ENCODE peak calls at places on chromosomes 5 and 9, in nine cellular contexts. C is NCI-H774; D is GM23248; P is activated gamma-delta T cell; K is NCI-H146; I is mammary epithelial cell; V is stimulated activated CD8-positive, alpha-beta memory T cell treated with anti-CD3 and anti-CD28 coated beads, Interleukin-4, amount 100 ng/mL, for 1 hour; E is naive B cell; N is NCI-H1694. X is an unnamed sample.
A peak's percentile ranks its signal among the peaks of the same experiment; 100 is the strongest.

GRCh38 chr9:126275386-126276001 is 51.1 kb upstream of the MVB12B start:
- DNase-seq in P (no peak), K (no peak), I (no peak), D (no peak), V (no peak), C (no peak), E (no peak), N (no peak), X (no peak)

GRCh38 chr5:175920506-175920865 is 47.6 kb downstream of the THOC3 start:
- DNase-seq in D (peak; percentile 36), E (no peak), P (no peak), K (no peak), I (no peak), V (no peak), N (no peak), C (no peak), X (no peak)

GRCh38 chr9:112443200-112443599 is 43.4 kb upstream of the KIAA1958 start:
- DNase-seq in N (no peak), D (peak; percentile 49), E (peak; percentile 11), K (no peak), P (no peak), V (no peak), I (no peak), C (no peak), X (peak; percentile 16)

GRCh38 chr5:98173334-98173733 is 600.1 kb upstream of the RGMB start:
- DNase-seq in V (no peak), P (no peak), C (no peak), N (no peak), K (no peak), D (peak; percentile 88), E (no peak), I (peak; percentile 73), X (no peak)

GRCh38 chr5:130335116-130335515 is 430.9 kb downstream of the CHSY3 start:
- DNase-seq in C (no peak), I (peak; percentile 52), N (no peak), E (no peak), P (no peak), V (no peak), K (no peak), D (no peak), X (no peak)

GRCh38 chr5:57341380-57341979 is 141.1 kb downstream of the ACTBL2 start:
- DNase-seq in D (no peak), V (no peak), K (no peak), C (no peak), P (no peak), I (no peak), E (no peak), N (no peak), X (no peak)

GRCh38 chr5:144122081-144122480 is 48.4 kb downstream of the YIPF5 start:
- DNase-seq in E (no peak), V (no peak), P (no peak), K (no peak), N (no peak), C (no peak), I (no peak), D (no peak), X (no peak)

GRCh38 chr5:45454114-45454513 is 242.1 kb downstream of the HCN1 start:
- DNase-seq in E (no peak), I (no peak), P (no peak), N (peak; percentile 2), C (no peak), D (peak; percentile 14), V (no peak), K (peak; percentile 17), X (no peak)

GRCh38 chr9:126883636-126884035 is 23.2 kb downstream of the ZBTB34 start:
- DNase-seq in K (no peak), N (no peak), V (no peak), E (no peak), I (no peak), D (no peak), P (no peak), C (no peak), X (no peak)